ENCODE peak calls at places on chromosomes 1 and 21, in six cellular contexts. D is spleen, R is fibroblast of lung, P is body of pancreas, T is A673, V is fibroblast of pulmonary artery. C is an unnamed sample.

GRCh38 chr1:111904478-111905218 is 84.8 kb downstream of the KCND3 start:
- DNase-seq in D (no peak), R (no peak), P (no peak), T (peak; percentile 79), V (no peak), C (no peak)

GRCh38 chr1:1290238-1290731 is 10.0 kb downstream of the SCNN1D start:
- DNase-seq in D (peak; percentile 91), R (peak; percentile 39), P (peak; percentile 80), T (peak; percentile 69), V (peak; percentile 38), C (no peak)

GRCh38 chr1:8698012-8698411 is 119.4 kb downstream of the RERE start:
- DNase-seq in D (no peak), R (no peak), P (no peak), T (no peak), V (no peak), C (peak; percentile 62)

GRCh38 chr1:232904566-232904965 is 45.8 kb upstream of the NTPCR start:
- DNase-seq in D (no peak), R (peak; percentile 50), P (no peak), T (no peak), V (peak; percentile 13), C (peak; percentile 18)

GRCh38 chr1:209513226-209513625 is 70.3 kb upstream of the CAMK1G start:
- DNase-seq in D (no peak), R (peak; percentile 56), P (no peak), T (peak; percentile 59), V (peak; percentile 54), C (peak; percentile 48)

GRCh38 chr1:19840228-19840627 is 25.1 kb upstream of the RNF186 start:
- DNase-seq in D (no peak), R (no peak), P (no peak), T (no peak), V (no peak), C (no peak)

GRCh38 chr21:45590246-45590725 is 48.0 kb upstream of the SLC19A1 start:
- DNase-seq in D (peak; percentile 91), R (peak; percentile 70), P (peak; percentile 71), T (no peak), V (peak; percentile 70), C (peak; percentile 70)

GRCh38 chr1:83113686-83114085 is 885.2 kb downstream of the TTLL7 start:
- DNase-seq in D (no peak), R (peak; percentile 8), P (no peak), T (no peak), V (no peak), C (no peak)

DNA sequence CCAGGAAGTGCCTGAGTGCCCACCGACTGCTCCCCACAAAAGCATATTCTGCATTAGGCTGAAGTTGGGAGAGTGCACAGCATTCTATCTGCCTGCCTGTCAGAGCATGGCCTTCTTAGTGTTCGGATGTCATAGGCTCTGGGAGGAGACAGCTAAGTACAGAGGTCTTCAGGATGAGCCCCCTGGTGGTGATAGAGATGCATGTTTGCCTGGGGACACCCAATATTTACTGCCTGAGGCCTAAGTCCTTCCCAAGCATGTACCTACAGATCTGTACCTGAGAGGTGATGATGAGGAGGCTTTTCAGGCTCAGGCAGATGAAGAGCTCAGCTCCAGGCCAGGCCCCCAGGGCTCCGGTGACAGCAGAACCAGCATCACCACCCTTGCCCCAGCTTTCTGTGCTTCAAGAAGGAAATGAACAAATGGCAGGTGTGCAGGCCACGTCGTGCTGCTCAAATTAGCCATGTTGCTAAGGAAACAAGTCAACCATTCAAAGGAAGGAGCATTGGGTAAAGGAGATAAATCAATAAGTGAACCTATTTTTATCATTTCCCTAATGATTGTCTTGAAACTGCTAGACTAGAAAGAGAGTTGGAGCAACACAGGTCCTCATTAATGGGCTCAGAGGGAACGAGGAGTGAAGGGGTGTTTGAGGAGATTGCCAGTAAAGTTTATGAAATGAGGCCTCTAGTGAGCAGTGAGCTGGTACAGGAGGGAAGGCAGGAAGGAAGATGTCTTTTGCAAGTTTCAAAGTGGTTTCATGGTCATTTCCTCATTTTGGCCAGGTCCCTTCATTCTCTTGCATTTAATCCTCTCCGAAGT is 21.2 kb downstream of the CACNA1E start:
- DNase-seq in D (peak; percentile 78), R (no peak), P (no peak), T (peak; percentile 71), V (peak; percentile 13), C (peak; percentile 19)
- TF ChIP-seq CTCF in D (no peak), R (no peak), P (no peak), T (peak; percentile 63), V (peak; percentile 9), C (peak; percentile 43)

GRCh38 chr21:22993822-22994574 is 1995.8 kb downstream of the NCAM2 start:
- DNase-seq in D (no peak), R (no peak), P (no peak), T (no peak), V (no peak), C (no peak)
- TF ChIP-seq CTCF in D (no peak), R (no peak), P (no peak), T (no peak), V (no peak), C (no peak)

GRCh38 chr1:27928216-27928954 is 6.4 kb upstream of the SMPDL3B start:
- DNase-seq in D (no peak), R (no peak), P (no peak), T (no peak), V (no peak), C (no peak)
- TF ChIP-seq CTCF in D (no peak), R (no peak), P (no peak), T (peak; percentile 14), V (no peak), C (no peak)

GRCh38 chr1:54542120-54542961 is 5.7 kb upstream of the ACOT11 start:
- DNase-seq in D (peak; percentile 84), R (peak; percentile 30), P (peak; percentile 67), T (peak; percentile 90), V (peak; percentile 57), C (peak; percentile 51)
- TF ChIP-seq CTCF in D (no peak), R (no peak), P (no peak), T (peak; percentile 32), V (no peak), C (peak; percentile 11)

C was measured in fibroblast of villous mesenchyme.